ENCODE peak calls at places on chromosomes 12 and 14, in four cellular contexts. L is K562, E is IMR-90, W is endothelial cell of umbilical vein. N is an unnamed sample.

GRCh38 chr14:98931911-98932310 is 340.1 kb downstream of the BCL11B start:
- DNase-seq in E (no peak), L (no peak), W (no peak), N (no peak)

GRCh38 chr12:78835493-78835892 is 29.1 kb upstream of the SYT1 start:
- DNase-seq in E (no peak), L (no peak), W (no peak), N (no peak)

GRCh38 chr14:50559990-50560928 is at the start of gene ATL1:
- DNase-seq in E (peak), W (peak), L (peak), N (no peak)

GRCh38 chr14:31286456-31287293 is 79.1 kb upstream of the HECTD1 start:
- DNase-seq in E (no peak), W (no peak), L (no peak), N (no peak)

GRCh38 chr14:69685716-69686115 is 74.3 kb downstream of the SUSD6 start:
- DNase-seq in E (peak), L (no peak), W (no peak), N (no peak)

GRCh38 chr12:93032748-93033147 is 103.7 kb upstream of the EEA1 start:
- DNase-seq in E (peak), L (no peak), W (peak), N (no peak)

GRCh38 chr14:102907980-102908730 is 14.3 kb upstream of the AMN start:
- DNase-seq in W (no peak), E (no peak), L (no peak), N (no peak)

GRCh38 chr14:94059998-94060397 is 21.0 kb downstream of the DDX24 start:
- DNase-seq in L (no peak), W (no peak), E (no peak), N (no peak)

GRCh38 chr14:85319998-85320397 is 209.9 kb upstream of the FLRT2 start:
- DNase-seq in E (peak), L (no peak), W (peak), N (no peak)

GRCh38 chr12:51382173-51382572 is 9.0 kb downstream of the GALNT6 start:
- DNase-seq in W (no peak), L (no peak), E (no peak), N (no peak)

GRCh38 chr12:88553941-88554658 is 26.2 kb downstream of the KITLG start:
- DNase-seq in E (peak), W (peak), L (no peak), N (no peak)

GRCh38 chr14:37899365-37899764 is 303.9 kb downstream of the TTC6 start:
- DNase-seq in E (no peak), W (no peak), L (no peak), N (no peak)

GRCh38 chr14:37901978-37902377 is 305.7 kb upstream of the SSTR1 start:
- DNase-seq in L (no peak), W (no peak), E (peak), N (no peak)

GRCh38 chr14:37900582-37900981 is 305.2 kb downstream of the TTC6 start:
- DNase-seq in W (no peak), E (peak), L (no peak), N (no peak)

DNA sequence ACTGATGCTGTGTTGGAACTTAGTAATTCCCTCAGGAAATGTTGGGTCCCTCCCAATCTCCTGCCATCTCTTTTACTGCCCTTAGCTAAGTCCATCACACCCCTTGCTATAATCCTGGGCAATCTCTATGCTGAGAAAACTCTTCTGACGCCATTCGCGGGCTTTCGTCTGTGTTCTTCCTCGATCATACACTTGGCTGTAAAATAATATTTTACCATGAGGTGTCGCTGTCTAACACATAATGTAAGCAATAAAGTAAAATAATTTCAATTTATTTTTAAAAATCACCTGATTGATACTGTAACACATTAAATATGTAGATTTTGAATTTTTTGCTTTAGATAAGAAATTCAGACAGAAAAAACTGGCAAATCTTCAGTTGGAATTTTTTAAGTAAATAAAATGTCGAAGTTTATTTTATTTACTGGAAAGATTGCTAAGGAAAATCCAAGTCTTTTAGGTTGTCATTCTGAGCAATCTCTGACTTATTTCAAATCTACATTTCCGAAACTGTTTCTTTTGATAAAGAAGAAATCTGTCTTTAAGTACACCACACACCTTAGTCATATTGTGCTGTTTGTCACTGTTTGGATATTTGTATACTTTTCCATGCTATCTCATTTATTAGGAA is 304.0 kb upstream of the SSTR1 start:
- DNase-seq in E (peak), L (peak), W (peak), N (no peak)
- TF ChIP-seq FOS in E (no peak), L (no peak), W (no peak), N (no peak)

DNA sequence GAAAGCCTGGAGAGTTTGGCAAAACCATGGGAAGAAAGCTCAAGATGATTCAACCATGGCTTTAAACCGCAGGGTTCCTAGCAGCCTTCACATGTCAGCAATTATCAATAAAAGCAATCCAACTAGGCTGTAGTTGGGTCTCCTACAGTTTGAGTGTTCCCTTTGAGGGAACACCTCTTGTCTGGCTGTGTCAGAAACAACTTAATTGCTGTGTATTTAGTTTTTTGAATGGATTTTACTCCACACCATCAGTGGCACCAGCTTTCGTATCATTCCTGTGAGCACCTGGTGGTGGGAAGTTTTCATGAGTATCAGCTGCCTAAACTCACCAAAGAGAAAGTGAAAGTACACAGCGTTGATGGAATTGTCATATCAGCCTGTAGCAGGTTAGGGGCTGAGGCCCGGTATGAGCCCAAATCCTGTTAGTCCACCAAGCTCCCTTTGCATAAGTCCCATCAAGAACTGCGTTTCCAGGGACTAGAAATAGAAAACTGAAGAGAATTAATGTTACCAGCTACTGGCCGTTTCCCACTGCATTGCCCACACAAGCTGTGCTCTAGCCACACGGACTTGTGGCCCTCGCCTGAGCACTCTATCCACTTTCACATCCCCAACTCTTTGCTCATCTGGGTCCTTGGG is 10.9 kb upstream of the IL26 start:
- DNase-seq in L (peak), E (no peak), W (peak), N (peak)
- TF ChIP-seq FOS in L (no peak), E (no peak), W (no peak), N (no peak)

DNA sequence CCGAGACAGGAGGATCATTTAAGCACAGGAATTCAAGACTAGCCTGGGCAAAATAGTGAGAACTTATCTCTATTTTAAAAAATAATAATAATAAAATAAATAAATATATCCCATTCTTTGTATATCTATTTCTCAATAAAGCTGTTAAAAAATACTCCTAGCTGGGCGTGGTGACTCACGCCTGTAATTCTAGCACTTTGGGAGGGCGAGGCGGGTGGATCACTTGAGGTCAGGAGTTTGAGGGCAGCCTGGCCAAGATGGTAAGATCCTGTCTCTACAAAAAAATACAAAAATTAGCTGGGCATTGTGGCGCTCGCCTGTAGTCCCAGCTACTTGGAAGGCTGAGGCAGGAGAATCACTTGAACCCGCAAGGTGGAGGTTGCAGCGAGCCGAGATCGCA is 75.7 kb upstream of the TBX3 start:
- DNase-seq in E (no peak), L (no peak), W (no peak), N (no peak)
- TF ChIP-seq FOS in E (no peak), L (no peak), W (no peak), N (no peak)

GRCh38 chr12:49868952-49869815 is 26.3 kb upstream of the BCDIN3D start:
- DNase-seq in W (peak), L (peak), E (peak), N (no peak)
- TF ChIP-seq FOS in W (peak), L (no peak), E (no peak), N (no peak)